ENCODE peak calls at places on chromosomes 5 and 9, in five cellular contexts. T, P, A, Z and M are unnamed samples.

GRCh38 chr9:71990466-71990865 is 69.9 kb downstream of the C9orf57 start:
- DNase-seq in T (peak), P (no peak), A (no peak), Z (no peak), M (no peak)

GRCh38 chr5:30736642-30737041 is 456.8 kb upstream of the CDH6 start:
- DNase-seq in T (no peak), P (no peak), A (no peak), Z (no peak), M (no peak)

GRCh38 chr9:18351216-18351615 is 122.7 kb upstream of the ADAMTSL1 start:
- DNase-seq in T (peak), P (no peak), A (no peak), Z (no peak), M (no peak)

GRCh38 chr9:91711755-91712591 is 238.1 kb downstream of the ROR2 start:
- DNase-seq in T (peak), P (no peak), A (no peak), Z (no peak), M (no peak)

GRCh38 chr9:108543251-108543768 is 312.5 kb downstream of the ACTL7B start:
- DNase-seq in T (peak), P (peak), A (no peak), Z (peak), M (no peak)

GRCh38 chr5:132496631-132497487 is 6.3 kb upstream of the IRF1 start:
- DNase-seq in T (peak), P (peak), A (peak), Z (peak), M (peak)

GRCh38 chr9:70525553-70525952 is 111.1 kb upstream of the KLF9 start:
- DNase-seq in T (peak), P (peak), A (no peak), Z (no peak), M (no peak)

GRCh38 chr5:98468188-98468869 is 305.1 kb upstream of the RGMB start:
- DNase-seq in T (peak), P (peak), A (no peak), Z (no peak), M (no peak)

GRCh38 chr9:78073722-78074121 is 42.1 kb upstream of the GNAQ start:
- DNase-seq in T (peak), P (no peak), A (no peak), Z (no peak), M (no peak)

GRCh38 chr9:127682351-127683136 is 24.2 kb upstream of the CFAP157 start:
- DNase-seq in T (no peak), P (no peak), A (no peak), Z (no peak), M (no peak)

GRCh38 chr9:37037137-37037743 is 3.2 kb upstream of the PAX5 start:
- DNase-seq in T (no peak), P (no peak), A (no peak), Z (no peak), M (no peak)

GRCh38 chr9:128101690-128102089 is 25.8 kb downstream of the PTGES2 start:
- DNase-seq in T (no peak), P (no peak), A (peak), Z (no peak), M (no peak)

GRCh38 chr5:50440651-50441478 is at the start of gene EMB:
- DNase-seq in T (peak), P (peak), A (peak), Z (peak), M (peak)
- TF ChIP-seq CTCF in T (no peak), P (peak), A (no peak), Z (peak), M (no peak)

GRCh38 chr9:112169368-112169767 is 5.7 kb downstream of the SUSD1 start:
- DNase-seq in T (no peak), P (no peak), A (no peak), Z (no peak), M (no peak)

GRCh38 chr9:112162644-112163413 is 12.3 kb downstream of the SUSD1 start:
- DNase-seq in T (no peak), P (no peak), A (no peak), Z (no peak), M (no peak)

GRCh38 chr9:112168197-112168596 is 6.9 kb downstream of the SUSD1 start:
- DNase-seq in T (no peak), P (no peak), A (no peak), Z (no peak), M (no peak)

GRCh38 chr9:112170235-112170634 is 4.9 kb downstream of the SUSD1 start:
- DNase-seq in T (no peak), P (no peak), A (no peak), Z (no peak), M (no peak)

DNA sequence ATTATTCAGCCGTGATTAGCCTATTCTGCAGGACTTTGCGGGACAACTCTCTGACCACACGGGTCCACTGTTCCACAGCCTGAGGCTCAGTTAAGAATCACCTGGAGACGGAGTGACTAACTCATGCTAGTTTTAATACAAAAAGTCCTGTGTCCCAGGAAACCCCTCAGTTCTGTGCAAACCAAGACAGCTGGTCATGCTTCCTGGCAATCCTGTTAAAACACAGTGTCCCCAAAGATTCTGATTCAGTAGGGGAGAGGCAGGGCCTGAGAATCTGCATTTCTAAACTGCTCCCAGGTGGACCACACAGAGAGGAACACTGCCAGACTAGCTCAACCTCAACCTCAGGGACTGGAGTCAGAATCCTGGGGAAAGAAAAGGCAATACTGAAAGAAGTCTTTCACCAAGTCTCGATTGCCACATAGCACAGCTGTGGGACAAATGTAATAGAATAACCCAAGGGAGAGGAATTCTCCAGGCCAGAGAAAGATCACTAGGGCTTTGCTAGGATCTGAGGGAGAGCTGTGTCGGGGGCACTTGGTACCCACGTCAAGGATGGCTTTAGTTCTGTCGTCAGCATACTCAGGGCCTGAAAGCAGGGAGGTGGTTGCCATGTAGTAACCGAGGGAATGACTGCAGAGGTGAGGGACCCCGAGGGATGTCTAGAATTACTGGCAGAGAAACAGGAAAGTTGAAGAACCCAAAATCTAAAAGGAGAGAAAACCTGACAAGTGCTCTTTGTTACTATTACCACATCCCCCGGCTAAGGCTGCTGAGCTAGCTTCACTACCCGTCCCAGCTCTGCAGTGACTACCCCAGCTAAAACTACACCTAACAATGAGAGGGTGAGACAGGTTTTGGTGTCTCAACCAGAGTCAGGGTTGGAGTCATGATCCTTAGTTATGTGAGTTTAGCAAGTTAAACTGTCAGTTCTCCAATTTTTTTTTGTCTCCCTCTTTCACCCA is 8.6 kb downstream of the SUSD1 start:
- DNase-seq in T (peak), P (peak), A (no peak), Z (no peak), M (no peak)
- TF ChIP-seq CTCF in T (peak), P (no peak), A (no peak), Z (peak), M (no peak)

GRCh38 chr9:14185016-14185415 is 128.9 kb downstream of the NFIB start:
- DNase-seq in T (no peak), P (no peak), A (no peak), Z (no peak), M (no peak)
- TF ChIP-seq CTCF in T (no peak), P (no peak), A (no peak), Z (no peak), M (no peak)

DNA sequence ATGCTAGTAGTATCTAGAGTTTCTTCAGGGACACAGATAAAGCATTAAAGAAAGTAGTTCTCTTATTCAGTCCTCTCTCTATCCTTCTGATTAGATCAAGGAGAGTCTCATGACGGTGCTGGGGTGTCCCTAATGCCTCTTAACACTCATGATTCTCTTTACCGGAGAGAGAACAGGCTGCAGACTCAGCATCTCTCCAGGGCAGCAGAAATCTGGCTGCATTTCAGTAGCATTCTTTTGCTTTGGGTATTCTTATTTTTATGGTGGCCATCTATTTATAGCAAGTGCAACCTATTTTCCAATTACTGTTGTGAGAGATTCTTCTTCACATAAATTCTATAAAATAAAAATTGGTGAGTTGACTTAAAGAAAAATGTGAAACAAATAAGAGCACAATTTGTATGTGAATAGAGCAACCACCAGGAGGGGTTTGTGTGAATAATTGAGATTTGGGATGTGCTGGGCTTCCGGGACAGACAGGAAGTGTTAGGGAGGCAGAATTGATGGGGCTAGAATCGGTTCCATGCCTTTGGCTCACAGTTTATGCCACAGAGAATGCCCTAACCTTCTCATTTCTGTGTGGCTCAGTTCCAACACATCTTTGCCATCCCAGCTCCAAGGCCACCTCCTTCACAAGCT is 23.8 kb upstream of the BOD1 start:
- DNase-seq in T (no peak), P (no peak), A (no peak), Z (peak), M (no peak)
- TF ChIP-seq CTCF in T (no peak), P (no peak), A (no peak), Z (no peak), M (no peak)